ENCODE peak calls at places on chromosomes 11 and 22, in nine cellular contexts. X is MM.1S, A is GM23248, S is sigmoid colon, T is fibroblast of lung, Z is Karpas-422, Y is adipocyte, B is psoas muscle, K is transverse colon. O is an unnamed sample. For H3K36me3, the result is how much of the 10 kb centered on the place peaks cover.

GRCh38 chr11:101916422-101916821 is at the start of gene ANGPTL5:
- DNase-seq in X (no peak), A (no peak), S (no peak), T (no peak), Z (peak), Y (no peak), B (no peak), K (no peak), O (no peak)

GRCh38 chr11:109747839-109748238 is 325.8 kb downstream of the C11orf87 start:
- DNase-seq in X (peak), A (peak), S (no peak), T (no peak), Z (no peak), Y (no peak), B (no peak), K (no peak), O (peak)

GRCh38 chr11:95877288-95877687 is 46.6 kb downstream of the MTMR2 start:
- DNase-seq in X (no peak), A (peak), S (no peak), T (peak), Z (no peak), Y (peak), B (no peak), K (no peak), O (no peak)

GRCh38 chr11:130181295-130182272 is 22.0 kb downstream of the ST14 start:
- DNase-seq in X (peak), A (peak), S (no peak), T (peak), Z (no peak), Y (peak), B (no peak), K (peak), O (peak)

GRCh38 chr22:17970205-17970708 is 54.1 kb downstream of the MICAL3 start:
- DNase-seq in X (no peak), A (no peak), S (no peak), T (peak), Z (peak), Y (peak), B (no peak), K (no peak), O (no peak)

GRCh38 chr11:65779919-65780769 is 632 bp downstream of the AP5B1 start:
- DNase-seq in X (peak), A (peak), S (peak), T (peak), Z (peak), Y (peak), B (peak), K (peak), O (peak)

GRCh38 chr11:121347094-121347493 is 54.5 kb downstream of the SC5D start:
- DNase-seq in X (no peak), A (no peak), S (no peak), T (no peak), Z (no peak), Y (no peak), B (no peak), K (no peak), O (no peak)

GRCh38 chr11:5129457-5129877 is 8.7 kb downstream of the OR52A5 start:
- DNase-seq in X (no peak), A (peak), S (no peak), T (peak), Z (no peak), Y (peak), B (no peak), K (no peak), O (no peak)

GRCh38 chr11:12629601-12630313 is 44.5 kb upstream of the TEAD1 start:
- DNase-seq in X (no peak), A (peak), S (no peak), T (peak), Z (no peak), Y (peak), B (no peak), K (no peak), O (no peak)

GRCh38 chr22:37633693-37634504 is 5.6 kb upstream of the SH3BP1 start:
- DNase-seq in X (no peak), A (peak), S (peak), T (peak), Z (peak), Y (peak), B (peak), K (peak), O (peak)

GRCh38 chr11:72899238-72899637 is 85.0 kb downstream of the ATG16L2 start:
- DNase-seq in X (no peak), A (peak), S (no peak), T (peak), Z (no peak), Y (no peak), B (no peak), K (no peak), O (no peak)
- H3K36me3 ChIP-seq in X (under half), A (under half), S (under half), T (under half), Z (under half), Y (under half), B (under half), K (under half), O (under half)

DNA sequence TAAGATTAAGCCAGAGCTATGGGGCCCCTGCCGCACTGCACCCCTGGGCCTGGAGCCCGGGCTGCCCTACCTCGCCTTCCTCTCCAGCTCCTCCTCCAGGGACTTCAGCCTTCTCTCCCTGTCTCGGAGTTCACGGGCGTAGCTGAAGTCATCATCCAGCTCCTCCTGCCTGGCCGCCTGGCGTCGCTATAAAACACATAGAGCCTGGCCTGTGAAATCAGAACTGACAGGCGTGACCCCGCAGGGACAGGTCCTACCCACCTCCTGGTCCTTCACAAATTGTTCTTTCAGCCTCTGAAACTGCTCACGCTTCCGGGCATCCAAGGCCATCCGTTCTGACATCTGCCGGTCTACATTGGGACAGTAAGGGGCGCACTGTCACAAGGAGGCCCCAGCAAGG is 20.8 kb downstream of the TUBGCP6 start:
- DNase-seq in X (no peak), A (no peak), S (no peak), T (no peak), Z (no peak), Y (no peak), B (no peak), K (no peak), O (no peak)
- H3K36me3 ChIP-seq in X (under half), A (under half), S (half or more), T (under half), Z (under half), Y (half or more), B (under half), K (under half), O (under half)

DNA sequence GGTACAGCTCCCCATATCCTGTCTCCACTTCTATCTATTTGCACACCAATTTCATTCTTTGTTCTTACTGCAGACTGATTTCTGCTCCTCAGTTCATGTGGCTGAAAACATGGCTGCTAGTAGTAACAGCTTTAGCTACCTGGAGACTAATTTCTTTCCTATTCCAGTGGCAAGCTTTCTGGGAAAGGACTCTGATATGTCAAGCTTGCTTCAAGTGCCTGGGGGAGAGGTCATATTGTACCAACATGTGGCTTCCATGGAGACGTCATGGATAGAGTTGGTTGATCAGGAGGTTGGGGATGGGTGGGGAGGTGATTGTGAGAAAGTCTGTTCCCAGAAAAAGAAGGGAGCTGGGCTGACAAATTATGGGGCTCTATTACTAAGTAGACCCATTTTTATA is 44.9 kb downstream of the ADM start:
- DNase-seq in X (no peak), A (no peak), S (no peak), T (no peak), Z (no peak), Y (no peak), B (no peak), K (no peak), O (no peak)
- H3K36me3 ChIP-seq in X (under half), A (under half), S (under half), T (under half), Z (under half), Y (under half), B (under half), K (under half), O (under half)

GRCh38 chr22:21768435-21768834 is 32.8 kb upstream of the YPEL1 start:
- DNase-seq in X (no peak), A (no peak), S (no peak), T (no peak), Z (no peak), Y (no peak), B (no peak), K (no peak), O (no peak)
- H3K36me3 ChIP-seq in X (under half), A (half or more), S (half or more), T (under half), Z (under half), Y (half or more), B (under half), K (half or more), O (under half)

DNA sequence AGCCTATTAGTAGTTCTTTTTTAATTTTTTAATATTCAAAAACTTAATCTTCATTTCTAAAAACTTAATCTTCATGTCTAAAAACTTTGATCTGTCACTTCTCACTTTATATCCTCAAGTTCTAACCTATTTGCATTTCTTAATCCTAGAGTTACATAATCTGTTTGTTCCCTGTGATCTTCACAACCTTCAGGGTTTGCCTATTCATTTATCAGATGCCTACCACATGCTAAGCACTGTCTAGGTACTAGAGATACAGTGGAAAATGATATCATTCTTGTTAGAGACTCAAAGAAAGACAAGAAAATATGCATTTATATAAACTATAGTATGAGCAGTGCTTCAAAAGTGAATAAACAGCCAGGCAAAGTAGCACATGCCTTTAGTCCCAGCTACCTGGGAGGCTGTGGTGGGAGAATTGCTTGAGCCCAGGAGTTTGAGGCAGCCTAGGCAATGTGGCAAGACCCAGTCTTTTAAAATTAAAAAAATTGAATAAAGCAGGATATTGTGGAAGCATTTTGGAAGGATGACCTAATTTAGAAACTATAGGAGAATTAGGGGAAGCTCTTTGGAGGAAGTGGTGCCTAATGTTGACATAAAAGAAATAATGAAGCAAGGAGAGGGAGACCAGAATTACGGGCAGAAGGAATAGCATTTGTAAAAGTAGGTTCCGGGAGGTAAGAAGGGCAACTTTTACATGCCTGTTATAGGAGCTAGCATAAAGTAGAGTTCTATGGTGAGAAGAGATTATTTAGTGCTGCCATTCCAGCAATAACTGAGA is 54.4 kb upstream of the GRK2 start:
- DNase-seq in X (no peak), A (no peak), S (no peak), T (no peak), Z (no peak), Y (no peak), B (no peak), K (no peak), O (no peak)
- H3K36me3 ChIP-seq in X (under half), A (half or more), S (half or more), T (under half), Z (under half), Y (half or more), B (under half), K (half or more), O (half or more)

GRCh38 chr11:83335446-83336070 is 49.4 kb upstream of the CCDC90B start:
- DNase-seq in X (no peak), A (no peak), S (no peak), T (no peak), Z (no peak), Y (no peak), B (no peak), K (no peak), O (no peak)

GRCh38 chr11:83336993-83337392 is 50.8 kb upstream of the CCDC90B start:
- DNase-seq in X (no peak), A (no peak), S (no peak), T (no peak), Z (no peak), Y (no peak), B (no peak), K (no peak), O (no peak)
- H3K36me3 ChIP-seq in X (under half), A (under half), S (under half), T (under half), Z (under half), Y (under half), B (under half), K (under half), O (under half)